ENCODE peak calls at places on chromosomes 12 and 14, in ten cellular contexts. Z is D341Med; P is effector memory CD8-positive, alpha-beta T cell; D is activated T-cell treated with anti-CD3 and anti-CD28 coated beads, Interleukin-2, amount 50 U/mL, for 4 hours; K is LoVo; C is GM10248; L is naive B cell; W is transverse colon; V is activated CD8-positive, alpha-beta memory T cell treated with anti-CD3 and anti-CD28 coated beads for 48 hours; F is fibroblast of villous mesenchyme. B is an unnamed sample.

GRCh38 chr14:23378612-23379220 is 1.9 kb downstream of the CMTM5 start:
- DNase-seq in Z (no peak), V (no peak), D (no peak), P (no peak), K (no peak), C (no peak), L (no peak), F (no peak), W (no peak), B (no peak)

GRCh38 chr12:6226002-6226700 is 26.0 kb downstream of the CD9 start:
- DNase-seq in C (no peak), L (no peak), W (peak; percentile 63), K (peak; percentile 42), Z (no peak), F (peak; percentile 88), P (no peak), D (no peak), V (no peak), B (no peak)

GRCh38 chr12:96751626-96752025 is 155.4 kb upstream of the NEDD1 start:
- DNase-seq in W (no peak), Z (no peak), L (no peak), F (no peak), K (no peak), D (no peak), P (no peak), C (no peak), V (no peak), B (no peak)

GRCh38 chr12:62799766-62800406 is 135.1 kb downstream of the PPM1H start:
- DNase-seq in D (no peak), F (no peak), Z (no peak), K (no peak), V (no peak), W (no peak), C (peak; percentile 32), P (no peak), L (no peak), B (no peak)

GRCh38 chr12:30970559-30971202 is 44.1 kb downstream of the TSPAN11 start:
- DNase-seq in V (no peak), K (no peak), D (no peak), L (no peak), P (no peak), Z (peak; percentile 51), F (no peak), W (no peak), C (no peak), B (no peak)

GRCh38 chr12:94010307-94010706 is 138.1 kb upstream of the PLXNC1 start:
- DNase-seq in W (no peak), K (no peak), V (no peak), C (no peak), F (no peak), Z (no peak), D (no peak), P (no peak), L (no peak), B (no peak)

GRCh38 chr14:106691601-106692291 is 1165.4 kb downstream of the TMEM121 start:
- DNase-seq in F (no peak), P (peak; percentile 46), C (peak; percentile 78), Z (no peak), K (no peak), D (peak; percentile 47), V (peak; percentile 84), L (peak; percentile 47), W (peak; percentile 47), B (peak; percentile 66)

GRCh38 chr12:10771132-10771733 is 31.2 kb downstream of the TAS2R7 start:
- DNase-seq in W (no peak), F (peak; percentile 58), L (peak; percentile 27), P (no peak), D (no peak), Z (peak; percentile 22), K (peak; percentile 62), C (no peak), V (no peak), B (peak; percentile 26)

B was measured in memory B cell.